ENCODE peak calls at places on chromosomes 3 and 15, in ten cellular contexts. S is cardiac muscle cell; M is natural killer cell; H is fibroblast of lung; B is B cell; Q is heart left ventricle; F is lower lobe of right lung; X is PC-9; D is CD8-positive, alpha-beta T cell; J is cardiac fibroblast. A is an unnamed sample.
A peak's percentile ranks its signal among the peaks of the same experiment; 100 is the strongest.

GRCh38 chr3:78951546-78951945 is 816.3 kb downstream of the ROBO1 start:
- DNase-seq in S (no peak), M (no peak), H (peak; percentile 23), B (no peak), Q (no peak), F (no peak), X (no peak), D (no peak), J (no peak), A (no peak)

GRCh38 chr15:100794008-100794407 is 85.6 kb upstream of the ALDH1A3 start:
- DNase-seq in S (no peak), M (no peak), H (no peak), B (no peak), Q (no peak), F (no peak), X (no peak), D (no peak), J (no peak), A (no peak)

GRCh38 chr3:176861137-176861536 is 336.1 kb downstream of the TBL1XR1 start:
- DNase-seq in S (no peak), M (no peak), H (no peak), B (no peak), Q (no peak), F (no peak), X (no peak), D (no peak), J (no peak), A (no peak)

GRCh38 chr15:39583586-39584265 is 2.8 kb downstream of the THBS1 start:
- DNase-seq in S (peak; percentile 74), M (no peak), H (peak; percentile 43), B (no peak), Q (no peak), F (no peak), X (no peak), D (peak; percentile 15), J (peak; percentile 84), A (no peak)

GRCh38 chr3:105837143-105837740 is 31.6 kb downstream of the CBLB start:
- DNase-seq in S (no peak), M (no peak), H (no peak), B (no peak), Q (no peak), F (no peak), X (no peak), D (no peak), J (no peak), A (no peak)

GRCh38 chr3:120092444-120092843 is 1.8 kb downstream of the GSK3B start:
- DNase-seq in S (no peak), M (no peak), H (no peak), B (no peak), Q (no peak), F (no peak), X (no peak), D (no peak), J (no peak), A (no peak)

GRCh38 chr3:125142418-125142778 is 70.2 kb downstream of the SLC12A8 start:
- DNase-seq in S (no peak), M (no peak), H (no peak), B (no peak), Q (no peak), F (no peak), X (no peak), D (no peak), J (no peak), A (no peak)

GRCh38 chr15:40088929-40089755 is 19.5 kb downstream of the BMF start:
- DNase-seq in S (peak; percentile 78), M (no peak), H (peak; percentile 72), B (no peak), Q (no peak), F (no peak), X (no peak), D (no peak), J (peak; percentile 65), A (no peak)

GRCh38 chr3:61778095-61778494 is 216.7 kb downstream of the PTPRG start:
- DNase-seq in S (no peak), M (no peak), H (no peak), B (no peak), Q (no peak), F (no peak), X (no peak), D (no peak), J (no peak), A (no peak)
- TF ChIP-seq CTCF in S (no peak), M (no peak), H (no peak), B (no peak), Q (no peak), F (no peak), X (no peak), D (no peak), J (no peak), A (no peak)

DNA sequence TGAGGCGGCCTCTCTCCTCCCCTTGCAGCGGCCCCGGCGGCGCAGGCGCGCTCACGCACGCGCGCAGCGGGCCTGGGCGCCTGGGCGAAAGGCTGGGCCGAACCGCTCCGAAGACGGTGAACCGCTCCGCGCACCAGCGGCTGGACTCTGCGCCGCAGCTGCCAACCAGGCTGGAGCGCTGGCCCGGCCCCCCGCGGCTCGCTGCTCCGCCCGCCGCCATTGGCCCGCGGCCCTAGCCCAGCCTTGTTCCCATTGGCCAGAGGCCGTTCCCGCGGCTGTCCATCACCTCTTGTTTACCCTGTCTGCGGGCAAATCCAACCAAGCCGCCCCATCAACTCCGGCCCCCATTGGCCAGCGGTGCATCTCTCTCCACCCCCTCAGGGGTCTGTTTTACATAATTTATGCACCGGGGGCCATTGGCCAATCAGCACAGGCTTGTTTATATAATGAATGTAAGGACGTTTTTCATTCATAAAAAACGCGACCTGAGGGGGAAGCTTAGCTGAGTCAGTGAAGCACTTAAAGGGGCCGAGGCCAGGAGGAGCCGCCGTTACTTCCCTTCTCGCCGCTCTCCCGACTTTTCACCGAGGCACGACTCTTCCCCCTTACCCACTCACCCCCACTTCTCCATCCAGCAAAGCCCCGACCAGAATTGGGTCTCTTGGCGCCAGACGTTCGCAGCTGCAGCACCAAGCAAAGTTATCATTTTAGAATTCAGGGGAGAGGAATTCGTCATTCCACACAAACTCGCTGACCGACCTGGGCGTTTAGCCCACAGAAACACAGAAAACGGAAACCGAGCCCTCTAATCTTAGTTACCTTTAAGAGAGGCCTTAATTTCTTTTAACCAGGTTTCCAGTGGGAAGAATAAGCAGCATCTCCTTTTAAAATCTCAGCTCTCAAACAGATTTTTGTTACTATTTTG is at the start of gene ETV5:
- DNase-seq in S (peak; percentile 100), M (peak; percentile 96), H (peak; percentile 100), B (peak; percentile 96), Q (peak; percentile 100), F (peak; percentile 99), X (peak; percentile 100), D (peak; percentile 85), J (peak; percentile 100), A (peak; percentile 100)
- TF ChIP-seq CTCF in S (no peak), M (no peak), H (no peak), B (no peak), Q (no peak), F (no peak), X (no peak), D (no peak), J (no peak), A (no peak)

GRCh38 chr3:138097192-138097829 is 18.1 kb downstream of the DZIP1L start:
- DNase-seq in S (no peak), M (no peak), H (no peak), B (no peak), Q (no peak), F (no peak), X (peak; percentile 73), D (no peak), J (no peak), A (peak; percentile 71)
- TF ChIP-seq CTCF in S (peak; percentile 52), M (no peak), H (peak; percentile 50), B (no peak), Q (no peak), F (no peak), X (peak; percentile 56), D (no peak), J (peak; percentile 56), A (peak; percentile 76)

GRCh38 chr3:141482250-141482937 is 4.4 kb upstream of the RASA2 start:
- DNase-seq in S (peak; percentile 83), M (no peak), H (peak; percentile 80), B (no peak), Q (no peak), F (no peak), X (peak; percentile 95), D (no peak), J (peak; percentile 83), A (peak; percentile 32)
- TF ChIP-seq CTCF in S (no peak), M (no peak), H (no peak), B (no peak), Q (no peak), F (no peak), X (no peak), D (no peak), J (no peak), A (no peak)

GRCh38 chr15:76147906-76148553 is 88.2 kb downstream of the TMEM266 start:
- DNase-seq in S (peak; percentile 41), M (peak; percentile 55), H (no peak), B (no peak), Q (peak; percentile 55), F (no peak), X (no peak), D (peak; percentile 64), J (peak; percentile 38), A (peak; percentile 87)
- TF ChIP-seq CTCF in S (peak; percentile 99), M (peak; percentile 98), H (peak; percentile 96), B (peak; percentile 99), Q (peak; percentile 89), F (peak; percentile 97), X (peak; percentile 96), D (peak; percentile 99), J (peak; percentile 98), A (peak; percentile 95)

DNA sequence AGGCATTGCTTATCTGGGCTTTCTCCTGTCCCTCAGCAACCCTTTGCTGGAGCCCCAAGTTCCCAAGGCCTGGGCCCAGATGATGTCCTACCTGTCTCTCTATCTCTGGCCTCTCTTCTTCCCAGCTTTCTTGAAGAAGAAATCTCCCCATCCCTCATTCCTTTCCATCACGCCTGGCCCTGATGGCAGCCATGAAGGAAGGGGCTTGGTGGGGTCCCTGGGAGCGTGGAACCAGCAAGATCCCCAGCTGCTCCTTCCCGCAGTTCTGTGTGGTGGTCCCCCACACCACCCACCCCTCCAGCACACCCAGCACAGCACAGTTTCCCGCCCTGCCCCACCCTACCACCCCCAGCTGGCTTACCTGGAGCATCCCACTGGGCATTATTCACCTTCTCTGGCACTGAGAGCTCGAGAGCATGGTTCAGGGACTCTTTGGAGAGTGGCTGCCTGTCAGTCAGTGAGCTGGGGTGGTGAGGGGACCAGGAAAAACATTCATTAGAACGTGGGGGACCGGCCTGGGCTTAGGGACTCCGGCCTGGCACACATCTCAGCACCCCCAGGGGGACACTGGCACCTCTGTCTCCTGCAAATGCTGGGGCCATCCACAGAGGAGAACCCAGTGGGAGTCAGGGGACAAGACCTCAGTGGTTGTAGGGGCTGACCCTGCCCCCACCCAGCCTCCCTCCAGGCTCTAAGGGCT is 26.6 kb downstream of the ACSBG1 start:
- DNase-seq in S (no peak), M (no peak), H (no peak), B (no peak), Q (no peak), F (no peak), X (no peak), D (no peak), J (no peak), A (no peak)
- TF ChIP-seq CTCF in S (no peak), M (no peak), H (no peak), B (no peak), Q (no peak), F (no peak), X (no peak), D (no peak), J (no peak), A (no peak)

A was measured in Calu3.